ENCODE peak calls at places on chromosomes 4 and X, in ten cellular contexts. J is nucleus accumbens; E is stimulated activated CD4-positive, alpha-beta T cell treated with anti-CD3 and anti-CD28 coated beads, TNF-alpha, amount 100 ng/mL, for 48 hours; D is choroid plexus epithelial cell; P is RWPE1; M is Daoy; C is naive thymus-derived CD4-positive, alpha-beta T cell; Y is right cardiac atrium; I is hepatocyte; S is lower leg skin. R is an unnamed sample.

GRCh38 chr4:149781150-149781549 is 34.5 kb downstream of the IQCM start:
- DNase-seq in C (no peak), D (peak; percentile 67), M (peak; percentile 14), I (no peak), E (no peak), P (peak; percentile 62), Y (no peak), J (no peak), S (no peak), R (no peak)

GRCh38 chr4:72604324-72604723 is 35.3 kb upstream of the ADAMTS3 start:
- DNase-seq in S (no peak), C (no peak), Y (peak; percentile 30), P (peak; percentile 30), I (no peak), E (no peak), M (no peak), J (no peak), D (peak; percentile 28), R (no peak)

GRCh38 chr4:168480991-168481588 is 798 bp upstream of the DDX60L start:
- DNase-seq in C (peak; percentile 22), S (no peak), D (peak; percentile 88), J (no peak), E (no peak), Y (peak; percentile 16), M (peak; percentile 53), P (peak; percentile 75), I (peak; percentile 32), R (no peak)

GRCh38 chrX:38215141-38215540 is 5.5 kb downstream of the SRPX start:
- DNase-seq in S (no peak), E (no peak), M (peak; percentile 65), D (no peak), J (no peak), I (no peak), Y (no peak), C (no peak), P (peak; percentile 19), R (no peak)

GRCh38 chrX:129193357-129193756 is 329.9 kb downstream of the SMARCA1 start:
- DNase-seq in C (no peak), E (no peak), J (no peak), I (peak; percentile 6), Y (peak; percentile 29), P (peak; percentile 14), D (no peak), M (no peak), S (no peak), R (no peak)

GRCh38 chr4:125985856-125986255 is 671.1 kb downstream of the FAT4 start:
- DNase-seq in J (no peak), M (peak; percentile 55), C (no peak), E (no peak), S (no peak), D (peak; percentile 4), P (no peak), Y (no peak), I (no peak), R (no peak)

GRCh38 chr4:16133406-16133805 is 49.6 kb upstream of the PROM1 start:
- DNase-seq in I (no peak), C (no peak), J (no peak), M (no peak), S (no peak), P (no peak), D (no peak), Y (no peak), E (no peak), R (no peak)

GRCh38 chr4:74675673-74676279 is 118.5 kb downstream of the BTC start:
- DNase-seq in J (no peak), M (peak; percentile 26), S (no peak), I (peak; percentile 83), P (peak; percentile 63), E (no peak), Y (no peak), D (peak; percentile 88), C (no peak), R (no peak)

GRCh38 chrX:120753413-120754251 is 122.0 kb downstream of the CT47B1 start:
- DNase-seq in Y (no peak), J (no peak), E (no peak), P (no peak), S (no peak), C (no peak), D (no peak), I (no peak), M (no peak), R (no peak)